ENCODE peak calls at places on chromosome 13, in four cellular contexts. V is SK-N-SH, I is HepG2, C is GM12878. L is an unnamed sample.

GRCh38 chr13:66528903-66529576 is 701.1 kb downstream of the PCDH9 start:
- DNase-seq in V (no peak), I (no peak), C (no peak), L (no peak)

GRCh38 chr13:109131698-109132257 is 502.4 kb downstream of the MYO16 start:
- DNase-seq in V (no peak), I (no peak), C (peak), L (no peak)

GRCh38 chr13:110409581-110409992 is 102.5 kb downstream of the COL4A2 start:
- DNase-seq in V (no peak), I (no peak), C (no peak), L (no peak)

GRCh38 chr13:101305981-101306411 is 110.3 kb downstream of the NALCN start:
- DNase-seq in V (peak), I (no peak), C (no peak), L (no peak)

GRCh38 chr13:104106705-104107393 is 1040.6 kb upstream of the SLC10A2 start:
- DNase-seq in V (no peak), I (no peak), C (no peak), L (no peak)

GRCh38 chr13:49497272-49497671 is 1.5 kb downstream of the PHF11 start:
- DNase-seq in V (no peak), I (no peak), C (no peak), L (no peak)

GRCh38 chr13:54643863-54644262 is 1615.2 kb downstream of the OLFM4 start:
- DNase-seq in V (no peak), I (no peak), C (no peak), L (no peak)

GRCh38 chr13:43003010-43003409 is 11.0 kb upstream of the EPSTI1 start:
- DNase-seq in V (no peak), I (no peak), C (no peak), L (no peak)

DNA sequence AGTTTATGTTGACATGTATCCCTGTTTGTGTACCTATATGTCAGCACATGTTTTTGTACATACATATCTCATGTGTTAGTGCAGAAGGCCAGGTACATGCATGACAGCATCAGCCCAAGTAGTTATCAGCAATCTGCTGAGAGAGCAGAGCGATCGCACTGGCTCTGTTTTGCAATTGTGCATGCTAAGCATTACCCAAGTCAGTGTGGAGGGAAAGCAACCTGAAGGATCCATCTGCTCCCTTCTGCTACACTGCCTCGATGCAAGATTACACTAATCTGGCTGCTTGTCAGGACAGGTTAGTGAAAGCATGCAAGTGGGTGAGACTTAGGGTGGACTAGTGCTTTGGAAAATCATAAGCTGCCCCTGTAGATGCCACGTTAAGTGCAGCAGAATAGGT is 211.8 kb downstream of the PCCA start:
- DNase-seq in V (no peak), I (no peak), C (no peak), L (no peak)
- TF ChIP-seq SMC3 in V (no peak), I (no peak), C (no peak), L (no peak)

GRCh38 chr13:93685900-93686299 is 459.3 kb downstream of the GPC6 start:
- DNase-seq in V (no peak), I (no peak), C (no peak), L (no peak)
- TF ChIP-seq PBX3 in V (no peak), I (no peak), C (no peak), L (no peak)

DNA sequence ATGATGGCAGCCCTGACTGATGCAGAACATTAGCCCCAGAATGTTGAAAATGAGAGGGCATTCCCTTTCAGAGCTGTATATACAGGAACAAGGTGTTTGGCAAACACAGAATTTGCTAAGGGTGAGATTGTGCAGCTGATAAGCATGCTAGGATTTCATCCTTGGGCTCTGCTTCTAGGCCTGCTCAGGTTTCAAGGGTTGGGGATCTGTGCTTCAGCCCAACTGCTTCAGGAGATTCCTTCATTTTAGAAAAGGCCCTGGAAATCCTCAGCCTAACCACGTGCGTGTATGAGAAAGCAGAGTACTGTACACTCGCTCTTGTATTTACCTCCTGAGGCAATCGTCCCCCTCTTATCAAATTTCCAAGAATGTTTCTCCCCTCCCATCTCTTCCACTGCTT is 291.6 kb upstream of the ARGLU1 start:
- DNase-seq in V (no peak), I (no peak), C (no peak), L (no peak)
- TF ChIP-seq SMC3 in V (no peak), I (no peak), C (no peak), L (no peak)

GRCh38 chr13:95743192-95743591 is 66.3 kb downstream of the DNAJC3 start:
- DNase-seq in V (no peak), I (no peak), C (no peak), L (no peak)
- TF ChIP-seq PBX3 in V (no peak), I (no peak), C (no peak), L (no peak)

GRCh38 chr13:92843549-92843948 is 383.1 kb upstream of the GPC6 start:
- DNase-seq in V (no peak), I (no peak), C (no peak), L (no peak)
- TF ChIP-seq SMC3 in V (no peak), I (no peak), C (no peak), L (no peak)

GRCh38 chr13:41802033-41802683 is 158.8 kb downstream of the VWA8 start:
- DNase-seq in V (no peak), I (no peak), C (no peak), L (no peak)
- TF ChIP-seq PBX3 in V (no peak), I (no peak), C (no peak), L (no peak)

GRCh38 chr13:36858285-36858684 is 39.3 kb downstream of the RFXAP start:
- DNase-seq in V (peak), I (peak), C (no peak), L (peak)
- TF ChIP-seq SMC3 in V (peak), I (peak), C (peak), L (peak)

L was measured in A549.